ENCODE peak calls at places on chromosomes 11 and 22, in four cellular contexts. U, F, K and X are unnamed samples.

GRCh38 chr11:118625036-118625690 is 17.7 kb downstream of the PHLDB1 start:
- DNase-seq in F (no peak), U (no peak), K (no peak), X (no peak)

GRCh38 chr11:8959546-8960166 is 4.6 kb downstream of the TMEM9B start:
- DNase-seq in F (peak), U (peak), K (peak), X (peak)

GRCh38 chr11:77557553-77557952 is 32.2 kb upstream of the AQP11 start:
- DNase-seq in K (no peak), U (peak), F (no peak), X (peak)

GRCh38 chr22:24247011-24247507 is 2.2 kb upstream of the GGT5 start:
- DNase-seq in F (peak), K (no peak), U (no peak), X (no peak)

GRCh38 chr11:99803501-99803900 is 782.8 kb downstream of the CNTN5 start:
- DNase-seq in F (no peak), K (no peak), U (no peak), X (no peak)

GRCh38 chr11:102036757-102037156 is 10.5 kb upstream of the CFAP300 start:
- DNase-seq in K (no peak), U (no peak), F (no peak), X (no peak)

GRCh38 chr11:24356501-24356900 is 140.4 kb upstream of the LUZP2 start:
- DNase-seq in F (no peak), U (no peak), K (no peak), X (no peak)

GRCh38 chr11:19664896-19665548 is 47.6 kb upstream of the NAV2 start:
- DNase-seq in K (no peak), F (no peak), U (no peak), X (no peak)

GRCh38 chr22:45006873-45007246 is 2.9 kb downstream of the PHF21B start:
- DNase-seq in U (no peak), K (no peak), F (peak), X (peak)

GRCh38 chr22:46363611-46364321 is 28.3 kb downstream of the TRMU start:
- DNase-seq in U (no peak), K (no peak), F (no peak), X (no peak)

GRCh38 chr22:31556627-31557203 is 60.4 kb downstream of the SFI1 start:
- DNase-seq in K (no peak), F (peak), U (peak), X (no peak)

GRCh38 chr11:66334605-66335442 is 1.4 kb downstream of the RIN1 start:
- DNase-seq in F (peak), U (no peak), K (no peak), X (no peak)

GRCh38 chr11:125429174-125429707 is 66.8 kb downstream of the FEZ1 start:
- DNase-seq in K (no peak), F (peak), U (peak), X (peak)

GRCh38 chr11:16787035-16787744 is 48.7 kb downstream of the C11orf58 start:
- DNase-seq in F (no peak), K (no peak), U (no peak), X (no peak)

GRCh38 chr11:2298795-2299747 is 2.6 kb downstream of the C11orf21 start:
- DNase-seq in U (peak), K (no peak), F (peak), X (peak)

GRCh38 chr11:67504950-67505561 is at the start of gene PITPNM1:
- DNase-seq in F (peak), K (no peak), U (peak), X (peak)

GRCh38 chr11:60871378-60872061 is 4.2 kb downstream of the ZP1 start:
- DNase-seq in K (no peak), F (no peak), U (no peak), X (no peak)

GRCh38 chr11:39365809-39366436 is 2093.5 kb downstream of the LRRC4C start:
- DNase-seq in F (no peak), K (no peak), U (no peak), X (no peak)

GRCh38 chr11:114774599-114775365 is 96.5 kb downstream of the NXPE2 start:
- DNase-seq in U (peak), F (peak), K (no peak), X (peak)

GRCh38 chr11:63564056-63564784 is 1.0 kb upstream of the PLAAT2 start:
- DNase-seq in U (no peak), F (no peak), K (peak), X (no peak)

GRCh38 chr11:61345170-61345610 is 12.2 kb downstream of the TKFC start:
- DNase-seq in K (no peak), U (no peak), F (no peak), X (no peak)

GRCh38 chr11:74731301-74732094 is at the start of gene CHRDL2:
- DNase-seq in F (no peak), K (no peak), U (no peak), X (peak)

GRCh38 chr11:81237139-81237538 is 1496.5 kb downstream of the FAM181B start:
- DNase-seq in U (peak), K (no peak), F (no peak), X (no peak)

GRCh38 chr22:20268350-20269012 is 363 bp upstream of the RTN4R start:
- DNase-seq in U (peak), K (no peak), F (peak), X (peak)

GRCh38 chr11:58744988-58745704 is 13.4 kb upstream of the GLYAT start:
- DNase-seq in K (no peak), F (no peak), U (no peak), X (no peak)

GRCh38 chr11:112369916-112370315 is 109.3 kb upstream of the PLET1 start:
- DNase-seq in K (no peak), U (no peak), F (no peak), X (no peak)

GRCh38 chr22:46052801-46053562 is 76.0 kb upstream of the WNT7B start:
- DNase-seq in F (no peak), K (no peak), U (no peak), X (peak)

GRCh38 chr11:87180743-87181142 is 143.0 kb downstream of the TMEM135 start:
- DNase-seq in U (no peak), K (no peak), F (no peak), X (no peak)

GRCh38 chr11:123231263-123231662 is 36.2 kb upstream of the CLMP start:
- DNase-seq in U (peak), K (no peak), F (no peak), X (no peak)
- TF ChIP-seq ESRRA in U (no peak), K (no peak), F (no peak), X (no peak)

DNA sequence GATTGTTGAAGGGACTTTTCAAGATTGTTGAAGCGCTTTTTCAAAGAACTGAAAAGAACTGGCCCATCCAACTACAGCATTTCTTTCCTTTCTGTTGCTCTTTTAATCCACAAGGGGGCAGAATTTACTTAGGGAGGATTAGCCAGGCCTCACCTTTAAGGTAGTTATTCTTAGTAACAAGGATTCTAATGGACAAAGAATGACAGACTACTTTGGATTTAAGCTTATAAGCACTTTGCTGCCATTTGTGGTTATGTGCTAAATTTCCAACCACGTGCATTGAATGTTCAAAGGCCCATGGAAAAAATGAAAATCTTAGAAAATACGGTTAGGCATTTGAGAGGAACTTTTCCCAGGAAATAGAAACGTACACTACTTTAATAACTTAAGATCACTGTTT is 49.5 kb upstream of the HSPA8 start:
- DNase-seq in F (peak), K (no peak), U (peak), X (no peak)
- TF ChIP-seq ATF2 in F (no peak), K (no peak), U (no peak), X (no peak)

DNA sequence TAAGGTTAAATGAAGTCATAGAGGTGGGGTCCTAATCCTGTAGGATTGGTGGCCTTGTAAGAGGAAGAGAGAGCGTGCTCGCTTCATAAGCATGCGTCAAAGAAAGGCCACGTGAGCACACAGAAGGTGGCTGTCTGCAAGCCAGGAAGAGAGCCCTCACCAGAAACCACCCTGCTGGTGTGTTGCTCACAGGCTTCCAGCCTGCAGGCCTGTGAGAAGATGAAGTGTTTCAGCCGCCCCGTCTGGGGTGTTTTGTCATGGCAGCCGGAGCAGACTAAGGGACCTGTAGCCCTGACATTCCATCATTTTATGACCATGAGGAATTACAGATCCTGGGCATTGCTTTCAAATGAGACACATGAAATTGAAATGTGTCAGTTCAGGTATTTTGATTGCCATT is 32.4 kb downstream of the AP2A2 start:
- DNase-seq in K (no peak), U (no peak), F (no peak), X (no peak)
- TF ChIP-seq ESRRA in K (no peak), U (no peak), F (no peak), X (no peak)

GRCh38 chr22:18024956-18025720 is 777 bp upstream of the MICAL3 start:
- DNase-seq in F (no peak), U (no peak), K (no peak), X (no peak)
- TF ChIP-seq ATF2 in F (no peak), U (no peak), K (no peak), X (no peak)